ENCODE peak calls at places on chromosomes 6 and 20, in eight cellular contexts. One of them, this sample, is unnamed.

GRCh38 chr6:40674170-40674569 is 87.0 kb upstream of the LRFN2 start:
- DNase-seq in stimulated activated CD4-positive, alpha-beta T cell treated with anti-CD3 and anti-CD28 coated beads, TNF-alpha, amount 100 ng/mL, for 24 hours: no peak
- DNase-seq in neural crest cell: no peak
- DNase-seq in RPMI8226: peak
- DNase-seq in naive thymus-derived CD8-positive, alpha-beta T cell: no peak
- DNase-seq in germinal center: no peak
- DNase-seq in astrocyte of the spinal cord: no peak
- DNase-seq in iPS-NIHi11: no peak
- DNase-seq in this sample: no peak

GRCh38 chr6:106446287-106446885 is 85.9 kb downstream of the CRYBG1 start:
- DNase-seq in naive thymus-derived CD8-positive, alpha-beta T cell: no peak
- DNase-seq in RPMI8226: no peak
- DNase-seq in astrocyte of the spinal cord: peak
- DNase-seq in iPS-NIHi11: peak
- DNase-seq in neural crest cell: no peak
- DNase-seq in germinal center: peak
- DNase-seq in stimulated activated CD4-positive, alpha-beta T cell treated with anti-CD3 and anti-CD28 coated beads, TNF-alpha, amount 100 ng/mL, for 24 hours: no peak
- DNase-seq in this sample: no peak

GRCh38 chr20:32585011-32585518 is at the start of gene NOL4L:
- DNase-seq in iPS-NIHi11: peak
- DNase-seq in germinal center: peak
- DNase-seq in astrocyte of the spinal cord: no peak
- DNase-seq in neural crest cell: peak
- DNase-seq in stimulated activated CD4-positive, alpha-beta T cell treated with anti-CD3 and anti-CD28 coated beads, TNF-alpha, amount 100 ng/mL, for 24 hours: no peak
- DNase-seq in naive thymus-derived CD8-positive, alpha-beta T cell: peak
- DNase-seq in RPMI8226: peak
- DNase-seq in this sample: peak

GRCh38 chr6:135451617-135452190 is 45.8 kb downstream of the AHI1 start:
- DNase-seq in astrocyte of the spinal cord: peak
- DNase-seq in stimulated activated CD4-positive, alpha-beta T cell treated with anti-CD3 and anti-CD28 coated beads, TNF-alpha, amount 100 ng/mL, for 24 hours: no peak
- DNase-seq in RPMI8226: peak
- DNase-seq in naive thymus-derived CD8-positive, alpha-beta T cell: no peak
- DNase-seq in neural crest cell: no peak
- DNase-seq in germinal center: no peak
- DNase-seq in iPS-NIHi11: peak
- DNase-seq in this sample: no peak

GRCh38 chr20:21395666-21396044 is 1.7 kb downstream of the NKX2-4 start:
- DNase-seq in RPMI8226: no peak
- DNase-seq in germinal center: peak
- DNase-seq in iPS-NIHi11: peak
- DNase-seq in stimulated activated CD4-positive, alpha-beta T cell treated with anti-CD3 and anti-CD28 coated beads, TNF-alpha, amount 100 ng/mL, for 24 hours: no peak
- DNase-seq in naive thymus-derived CD8-positive, alpha-beta T cell: peak
- DNase-seq in neural crest cell: no peak
- DNase-seq in astrocyte of the spinal cord: no peak
- DNase-seq in this sample: peak

GRCh38 chr6:42185597-42185996 is 9.2 kb downstream of the GUCA1B start:
- DNase-seq in germinal center: no peak
- DNase-seq in astrocyte of the spinal cord: no peak
- DNase-seq in neural crest cell: no peak
- DNase-seq in stimulated activated CD4-positive, alpha-beta T cell treated with anti-CD3 and anti-CD28 coated beads, TNF-alpha, amount 100 ng/mL, for 24 hours: no peak
- DNase-seq in naive thymus-derived CD8-positive, alpha-beta T cell: no peak
- DNase-seq in iPS-NIHi11: no peak
- DNase-seq in RPMI8226: no peak
- DNase-seq in this sample: no peak

GRCh38 chr6:146544783-146545182 is 1.1 kb downstream of the RAB32 start:
- DNase-seq in astrocyte of the spinal cord: no peak
- DNase-seq in iPS-NIHi11: no peak
- DNase-seq in neural crest cell: no peak
- DNase-seq in naive thymus-derived CD8-positive, alpha-beta T cell: no peak
- DNase-seq in RPMI8226: no peak
- DNase-seq in stimulated activated CD4-positive, alpha-beta T cell treated with anti-CD3 and anti-CD28 coated beads, TNF-alpha, amount 100 ng/mL, for 24 hours: no peak
- DNase-seq in germinal center: no peak
- DNase-seq in this sample: no peak

GRCh38 chr6:54541521-54541920 is 233.3 kb downstream of the TINAG start:
- DNase-seq in naive thymus-derived CD8-positive, alpha-beta T cell: no peak
- DNase-seq in germinal center: no peak
- DNase-seq in astrocyte of the spinal cord: no peak
- DNase-seq in RPMI8226: no peak
- DNase-seq in neural crest cell: no peak
- DNase-seq in iPS-NIHi11: no peak
- DNase-seq in stimulated activated CD4-positive, alpha-beta T cell treated with anti-CD3 and anti-CD28 coated beads, TNF-alpha, amount 100 ng/mL, for 24 hours: no peak
- DNase-seq in this sample: no peak

GRCh38 chr6:156068870-156069269 is 613.2 kb upstream of the NOX3 start:
- DNase-seq in naive thymus-derived CD8-positive, alpha-beta T cell: no peak
- DNase-seq in stimulated activated CD4-positive, alpha-beta T cell treated with anti-CD3 and anti-CD28 coated beads, TNF-alpha, amount 100 ng/mL, for 24 hours: no peak
- DNase-seq in iPS-NIHi11: no peak
- DNase-seq in neural crest cell: no peak
- DNase-seq in astrocyte of the spinal cord: no peak
- DNase-seq in germinal center: no peak
- DNase-seq in RPMI8226: no peak
- DNase-seq in this sample: no peak